ENCODE peak calls at places on chromosomes 4 and X, in six cellular contexts. B, S, E, C, Q and F are unnamed samples.
A peak's percentile ranks its signal among the peaks of the same experiment; 100 is the strongest.

GRCh38 chr4:169270156-169270809 is 473 bp downstream of the SH3RF1 start:
- DNase-seq in C (peak; percentile 53), S (peak; percentile 16), E (peak; percentile 25), Q (peak; percentile 49), B (peak; percentile 64), F (peak; percentile 69)

GRCh38 chrX:80648023-80648422 is 161.7 kb downstream of the BRWD3 start:
- DNase-seq in S (no peak), C (peak; percentile 27), Q (peak; percentile 0), E (no peak), B (no peak), F (no peak)

GRCh38 chrX:40646489-40647306 is 663 bp downstream of the CXorf38 start:
- DNase-seq in Q (peak; percentile 33), B (peak; percentile 45), C (peak; percentile 39), S (no peak), E (peak; percentile 29), F (peak; percentile 44)

GRCh38 chr4:23770011-23770410 is 119.8 kb downstream of the PPARGC1A start:
- DNase-seq in S (no peak), C (no peak), Q (peak; percentile 6), E (peak; percentile 58), B (no peak), F (no peak)

GRCh38 chr4:159655547-159655946 is 552.7 kb downstream of the RAPGEF2 start:
- DNase-seq in E (peak; percentile 87), S (no peak), B (no peak), Q (no peak), C (peak; percentile 2), F (no peak)

GRCh38 chr4:29710519-29710918 is 1009.6 kb upstream of the PCDH7 start:
- DNase-seq in B (no peak), C (no peak), E (no peak), Q (no peak), S (no peak), F (no peak)

GRCh38 chr4:15848191-15848842 is 70.2 kb downstream of the CD38 start:
- DNase-seq in E (no peak), C (no peak), S (no peak), Q (no peak), B (no peak), F (no peak)

GRCh38 chr4:44256414-44256813 is 192.2 kb downstream of the KCTD8 start:
- DNase-seq in S (no peak), C (peak; percentile 1), Q (no peak), E (no peak), B (no peak), F (no peak)

GRCh38 chr4:4843651-4844291 is 15.7 kb upstream of the MSX1 start:
- DNase-seq in B (no peak), Q (no peak), E (no peak), S (no peak), C (no peak), F (no peak)

GRCh38 chr4:30721353-30722091 is 1.4 kb downstream of the PCDH7 start:
- DNase-seq in B (peak; percentile 35), S (peak; percentile 35), C (peak; percentile 22), Q (peak; percentile 56), E (no peak), F (peak; percentile 19)

GRCh38 chr4:112951362-112951962 is 98.0 kb upstream of the ANK2 start:
- DNase-seq in C (peak; percentile 51), B (no peak), Q (no peak), E (no peak), S (no peak), F (no peak)

GRCh38 chr4:110275871-110276270 is 77.5 kb upstream of the ELOVL6 start:
- DNase-seq in Q (no peak), E (peak; percentile 71), S (no peak), C (peak; percentile 63), B (no peak), F (no peak)

GRCh38 chr4:100288811-100289529 is 98.7 kb upstream of the DDIT4L start:
- DNase-seq in E (no peak), S (no peak), C (peak; percentile 74), B (no peak), Q (no peak), F (no peak)

GRCh38 chr4:174591243-174592021 is 69.1 kb upstream of the HPGD start:
- DNase-seq in S (no peak), C (no peak), B (no peak), E (no peak), Q (no peak), F (no peak)

GRCh38 chr4:17717301-17717700 is 64.1 kb downstream of the FAM184B start:
- DNase-seq in C (no peak), Q (no peak), B (no peak), E (no peak), S (no peak), F (no peak)

GRCh38 chr4:1053080-1053661 is 41.7 kb downstream of the FGFRL1 start:
- DNase-seq in S (no peak), C (peak; percentile 52), E (no peak), B (no peak), Q (peak; percentile 71), F (peak; percentile 41)

GRCh38 chr4:153393397-153393796 is 48.9 kb downstream of the MND1 start:
- DNase-seq in C (peak; percentile 45), Q (no peak), S (no peak), E (no peak), B (no peak), F (peak; percentile 72)